ENCODE peak calls at places on chromosomes 11 and 22, in nine cellular contexts. O is kidney epithelial cell, Z is pancreas, P is GM12865, X is GM06990, B is H1, G is fibroblast of mammary gland, W is AG04450, V is adrenal gland. F is an unnamed sample.

GRCh38 chr11:117300301-117300700 is 9.2 kb downstream of the BACE1-AS start:
- DNase-seq in O (peak), Z (peak), B (peak), W (peak), X (peak), G (peak), P (no peak), V (peak), F (peak)

GRCh38 chr22:26763633-26764295 is 106.4 kb downstream of the MIAT start:
- DNase-seq in B (no peak), X (no peak), W (no peak), Z (no peak), V (no peak), O (no peak), P (no peak), G (peak), F (peak)

GRCh38 chr22:45268167-45268957 is 16.4 kb upstream of the UPK3A start:
- DNase-seq in O (no peak), Z (peak), X (no peak), W (no peak), P (no peak), G (no peak), V (no peak), B (peak), F (no peak)

GRCh38 chr11:6328321-6328720 is 8.0 kb upstream of the CAVIN3 start:
- DNase-seq in G (no peak), Z (no peak), O (no peak), V (no peak), X (no peak), B (no peak), P (no peak), W (no peak), F (peak)

GRCh38 chr11:16001899-16002426 is 354.4 kb downstream of the SOX6 start:
- DNase-seq in B (no peak), G (peak), V (no peak), O (peak), Z (peak), P (peak), X (no peak), W (peak), F (peak)

GRCh38 chr22:30829901-30830550 is 135.4 kb downstream of the OSBP2 start:
- DNase-seq in O (peak), G (peak), B (peak), W (peak), Z (no peak), X (no peak), V (no peak), P (no peak), F (peak)

GRCh38 chr22:19105867-19106802 is 16.1 kb downstream of the DGCR2 start:
- DNase-seq in P (peak), W (no peak), G (no peak), O (no peak), B (no peak), Z (no peak), V (peak), X (no peak), F (no peak)

GRCh38 chr11:45771194-45771941 is 33.6 kb upstream of the SLC35C1 start:
- DNase-seq in P (peak), O (no peak), Z (peak), B (peak), V (peak), X (peak), W (no peak), G (peak), F (peak)

GRCh38 chr22:19645905-19646304 is 68.4 kb upstream of the SEPTIN5 start:
- DNase-seq in B (no peak), X (no peak), W (no peak), P (no peak), Z (no peak), O (no peak), V (no peak), G (no peak), F (no peak)

GRCh38 chr11:130315354-130315970 is 745 bp upstream of the ZBTB44 start:
- DNase-seq in X (peak), V (peak), G (no peak), Z (peak), P (peak), B (peak), O (no peak), W (no peak), F (no peak)

GRCh38 chr11:113046866-113047265 is 85.6 kb downstream of the NCAM1 start:
- DNase-seq in X (no peak), P (no peak), O (no peak), G (no peak), W (no peak), V (no peak), Z (no peak), B (no peak), F (no peak)

GRCh38 chr11:61833478-61833877 is 5.4 kb downstream of the FADS2 start:
- DNase-seq in B (no peak), W (no peak), V (no peak), G (no peak), X (no peak), P (no peak), O (no peak), Z (no peak), F (no peak)

GRCh38 chr22:48353116-48353947 is 1474.3 kb downstream of the BRD1 start:
- DNase-seq in G (no peak), Z (no peak), O (no peak), B (no peak), W (no peak), V (no peak), X (no peak), P (no peak), F (no peak)

GRCh38 chr22:22960307-22960706 is 72.7 kb downstream of the IGLL5 start:
- DNase-seq in B (no peak), P (no peak), G (no peak), Z (no peak), W (no peak), V (no peak), O (no peak), X (no peak), F (no peak)

GRCh38 chr11:18063131-18063530 is 17.1 kb upstream of the TPH1 start:
- DNase-seq in B (no peak), O (no peak), V (no peak), G (no peak), P (no peak), X (no peak), W (no peak), Z (peak), F (no peak)

GRCh38 chr11:46738887-46739286 is 19.9 kb downstream of the F2 start:
- DNase-seq in W (no peak), O (no peak), X (no peak), B (no peak), V (peak), P (no peak), Z (no peak), G (no peak), F (no peak)

GRCh38 chr22:27310966-27311665 is 490.4 kb downstream of the MN1 start:
- DNase-seq in V (no peak), O (no peak), X (no peak), P (no peak), Z (no peak), W (no peak), G (no peak), B (peak), F (no peak)

GRCh38 chr11:59556883-59557205 is 45.5 kb downstream of the OR4D9 start:
- DNase-seq in Z (no peak), B (no peak), X (peak), V (no peak), G (peak), W (no peak), O (no peak), P (peak), F (no peak)

DNA sequence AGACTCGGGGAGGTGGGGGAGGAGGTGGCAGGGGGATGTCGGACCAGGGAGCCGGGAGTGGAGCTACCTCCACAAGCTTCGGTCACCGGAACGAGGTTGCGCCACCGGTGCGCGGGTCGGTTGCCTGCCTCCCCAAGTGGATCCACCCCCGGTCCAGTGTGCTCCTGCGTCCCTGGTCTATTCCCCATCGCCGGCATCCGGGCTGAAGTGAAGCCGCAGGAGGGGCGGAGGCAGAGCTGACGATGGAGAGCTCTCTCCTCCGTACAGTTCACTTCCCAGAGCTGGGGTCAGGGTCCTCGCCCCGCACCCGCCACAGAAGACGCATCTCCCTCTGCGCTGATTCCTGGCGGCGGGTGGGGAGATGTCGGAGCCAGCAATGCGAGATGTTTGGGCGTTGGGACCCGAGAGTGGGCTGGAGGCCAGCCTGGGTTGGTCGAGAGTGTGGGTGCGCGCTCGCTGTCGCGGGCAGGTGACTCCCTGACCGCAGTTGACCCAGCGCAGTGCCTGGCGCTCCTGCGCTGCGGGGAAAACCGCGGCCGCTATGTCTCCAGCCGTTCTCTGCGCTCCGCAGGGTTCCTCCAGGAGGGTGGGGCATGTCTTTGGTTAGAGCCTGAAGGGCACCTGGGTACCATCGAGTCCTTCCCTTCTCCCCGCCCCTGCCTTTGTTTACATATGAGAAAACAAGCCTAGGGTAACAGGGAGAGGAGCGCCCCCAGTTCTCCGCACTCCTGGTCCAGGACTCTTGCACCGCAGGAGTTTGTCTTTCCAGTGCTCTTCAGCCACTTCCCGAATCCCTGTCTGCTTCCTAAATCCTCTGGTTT is 1.7 kb downstream of the C11orf96 start:
- DNase-seq in W (no peak), V (peak), O (no peak), G (no peak), Z (no peak), P (no peak), B (peak), X (peak), F (no peak)
- H3K4me3 ChIP-seq in W (peak), V (peak), O (peak), G (peak), Z (peak), P (no peak), B (peak), X (no peak), F (peak)

GRCh38 chr22:37803195-37803635 is 4.5 kb upstream of the GCAT start:
- DNase-seq in B (no peak), Z (no peak), O (no peak), G (no peak), W (no peak), V (no peak), P (no peak), X (no peak), F (no peak)
- H3K4me3 ChIP-seq in B (peak), Z (peak), O (peak), G (peak), W (no peak), V (no peak), P (peak), X (no peak), F (no peak)

GRCh38 chr11:65141896-65142494 is 7.7 kb upstream of the SYVN1 start:
- DNase-seq in X (no peak), V (no peak), G (no peak), B (no peak), O (no peak), Z (no peak), W (no peak), P (no peak), F (no peak)
- H3K4me3 ChIP-seq in X (no peak), V (no peak), G (no peak), B (no peak), O (no peak), Z (no peak), W (no peak), P (no peak), F (no peak)

GRCh38 chr11:64610596-64610995 is 19.6 kb downstream of the SLC22A12 start:
- DNase-seq in Z (no peak), X (no peak), V (no peak), O (no peak), G (no peak), W (no peak), P (no peak), B (no peak), F (no peak)

GRCh38 chr11:64609436-64610047 is 18.5 kb downstream of the SLC22A12 start:
- DNase-seq in B (no peak), G (peak), V (no peak), O (no peak), X (no peak), P (no peak), Z (no peak), W (no peak), F (no peak)

GRCh38 chr11:64611176-64611575 is 20.2 kb downstream of the SLC22A12 start:
- DNase-seq in W (no peak), V (no peak), Z (no peak), P (no peak), X (no peak), G (no peak), O (no peak), B (no peak), F (no peak)

GRCh38 chr11:64613648-64614047 is 22.6 kb downstream of the SLC22A12 start:
- DNase-seq in B (no peak), Z (no peak), V (no peak), O (no peak), G (no peak), P (no peak), X (no peak), W (no peak), F (no peak)

GRCh38 chr11:64611961-64612646 is 21.1 kb downstream of the SLC22A12 start:
- DNase-seq in Z (no peak), O (no peak), W (no peak), G (no peak), P (no peak), B (no peak), X (no peak), V (no peak), F (no peak)
- H3K4me3 ChIP-seq in Z (no peak), O (no peak), W (no peak), G (no peak), P (no peak), B (no peak), X (no peak), V (no peak), F (no peak)

DNA sequence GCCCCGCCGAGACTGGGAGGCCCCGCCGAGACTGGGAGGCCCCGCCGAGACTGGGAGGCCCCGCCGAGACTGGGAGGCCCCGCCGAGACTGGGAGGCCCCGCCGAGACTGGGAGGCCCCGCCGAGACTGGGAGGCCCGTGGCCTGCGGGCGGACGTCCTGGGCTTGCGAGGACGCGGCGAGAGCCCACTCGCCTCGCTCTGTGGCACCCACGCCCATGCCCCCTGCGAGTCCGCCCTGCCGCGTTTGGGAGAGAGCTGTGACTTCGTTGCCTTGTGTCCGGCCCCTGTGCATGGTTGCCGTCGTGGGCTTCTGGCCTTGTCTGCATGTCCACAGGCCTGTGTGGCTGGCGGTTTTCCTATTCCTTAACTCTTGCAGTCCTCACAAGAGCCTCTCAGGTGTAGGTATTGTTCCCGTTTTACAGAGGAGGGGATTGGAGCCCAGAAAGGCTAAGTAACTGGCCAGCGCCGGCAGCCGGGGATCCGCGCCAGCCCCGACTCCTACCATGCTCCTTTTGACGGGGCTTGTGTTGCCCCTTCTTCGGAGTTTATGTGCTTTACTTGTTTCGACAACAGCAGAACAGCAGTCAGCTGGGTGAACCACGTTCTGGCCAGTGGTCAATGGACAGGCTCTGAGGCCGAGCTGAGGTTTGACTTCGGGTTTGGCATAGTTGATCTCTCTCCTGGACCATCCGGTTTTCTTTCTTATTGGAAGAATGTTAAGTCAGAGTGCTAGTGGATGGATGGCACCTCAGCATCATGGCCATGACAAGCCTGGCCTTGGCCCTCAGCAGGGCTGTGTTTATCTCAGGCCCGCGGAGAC is 731 bp downstream of the PHRF1 start:
- DNase-seq in G (no peak), X (no peak), V (no peak), O (no peak), Z (peak), W (no peak), P (no peak), B (no peak), F (no peak)
- H3K4me3 ChIP-seq in G (peak), X (peak), V (peak), O (peak), Z (peak), W (peak), P (peak), B (peak), F (peak)

GRCh38 chr11:20162824-20163777 is 2.8 kb upstream of the DBX1 start:
- DNase-seq in X (no peak), B (peak), Z (no peak), W (no peak), O (no peak), P (no peak), G (peak), V (no peak), F (peak)

GRCh38 chr11:20161230-20161918 is 1.1 kb upstream of the DBX1 start:
- DNase-seq in W (no peak), G (no peak), X (no peak), B (peak), O (no peak), Z (no peak), P (no peak), V (no peak), F (no peak)

GRCh38 chr11:20163778-20164133 is 3.5 kb upstream of the DBX1 start:
- DNase-seq in B (no peak), O (no peak), G (no peak), W (no peak), V (no peak), Z (no peak), P (no peak), X (no peak), F (no peak)

GRCh38 chr11:20161923-20162322 is 1.6 kb upstream of the DBX1 start:
- DNase-seq in W (no peak), Z (no peak), G (no peak), O (no peak), X (no peak), P (no peak), B (no peak), V (no peak), F (no peak)

DNA sequence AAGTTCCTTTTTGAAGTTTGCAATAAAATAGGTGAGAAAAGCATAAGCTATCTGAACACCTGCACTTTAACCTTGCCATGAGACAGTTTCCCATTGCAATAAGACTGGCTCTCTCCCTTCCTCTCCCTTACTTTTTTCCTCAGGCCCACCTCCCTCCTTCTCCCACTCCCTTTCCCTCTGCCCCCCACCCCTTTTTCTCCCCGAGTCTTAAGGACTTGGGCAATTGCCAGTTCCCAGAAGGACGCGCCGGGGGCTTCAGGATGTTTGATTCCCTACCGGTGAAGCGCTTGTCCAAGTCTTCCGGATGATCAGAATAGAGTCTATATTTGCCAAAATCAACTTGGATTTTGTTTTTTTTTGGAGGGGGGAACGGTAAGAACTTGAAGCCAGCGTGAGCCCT is 2.1 kb upstream of the DBX1 start:
- DNase-seq in W (no peak), X (no peak), G (no peak), Z (no peak), P (no peak), V (no peak), O (no peak), B (no peak), F (no peak)
- H3K4me3 ChIP-seq in W (no peak), X (no peak), G (no peak), Z (no peak), P (no peak), V (no peak), O (no peak), B (peak), F (no peak)

GRCh38 chr11:92225206-92225562 is 566 bp downstream of the FAT3 start:
- DNase-seq in B (no peak), V (no peak), W (no peak), X (no peak), Z (no peak), G (no peak), O (no peak), P (no peak), F (no peak)

GRCh38 chr11:92226331-92227232 is 2.0 kb downstream of the FAT3 start:
- DNase-seq in B (peak), Z (no peak), O (no peak), G (no peak), V (no peak), X (no peak), P (no peak), W (no peak), F (no peak)

GRCh38 chr11:92222701-92223100 is 1.9 kb upstream of the FAT3 start:
- DNase-seq in B (no peak), V (no peak), W (no peak), X (no peak), P (no peak), Z (no peak), G (no peak), O (no peak), F (no peak)

GRCh38 chr11:92225563-92226308 is 1.1 kb downstream of the FAT3 start:
- DNase-seq in P (no peak), B (peak), X (no peak), Z (no peak), V (no peak), O (no peak), G (no peak), W (no peak), F (no peak)

GRCh38 chr11:92224394-92225205 is at the start of gene FAT3:
- DNase-seq in V (no peak), G (peak), W (peak), Z (no peak), O (no peak), P (no peak), X (no peak), B (peak), F (no peak)
- H3K4me3 ChIP-seq in V (no peak), G (no peak), W (peak), Z (peak), O (peak), P (no peak), X (no peak), B (peak), F (no peak)

GRCh38 chr11:65391007-65391406 is 4.6 kb downstream of the FRMD8 start:
- DNase-seq in W (no peak), P (no peak), B (no peak), Z (no peak), O (no peak), V (peak), X (no peak), G (peak), F (no peak)
- H3K4me3 ChIP-seq in W (peak), P (no peak), B (no peak), Z (no peak), O (no peak), V (no peak), X (peak), G (no peak), F (no peak)

GRCh38 chr11:102430158-102430836 is 22.3 kb downstream of the TMEM123 start:
- DNase-seq in G (peak), X (peak), W (no peak), Z (no peak), V (no peak), P (peak), B (no peak), O (no peak), F (no peak)
- H3K4me3 ChIP-seq in G (no peak), X (no peak), W (no peak), Z (no peak), V (no peak), P (peak), B (no peak), O (no peak), F (no peak)

F was measured in fibroblast of the aortic adventitia.